ENCODE peak calls at places on chromosomes 2 and 18, in five cellular contexts. B is tibial nerve, S is foreskin fibroblast, W is astrocyte of the spinal cord, J is fibroblast of the aortic adventitia. H is an unnamed sample.

GRCh38 chr2:37325625-37326071 is 1.0 kb upstream of the PRKD3 start:
- DNase-seq in W (no peak), J (no peak), B (no peak), S (no peak), H (no peak)

GRCh38 chr2:64645014-64645418 is 8.7 kb downstream of the SERTAD2 start:
- DNase-seq in S (peak), J (peak), B (peak), W (peak), H (peak)

GRCh38 chr2:19059076-19059475 is 299.3 kb downstream of the OSR1 start:
- DNase-seq in S (no peak), B (no peak), J (no peak), W (no peak), H (no peak)

GRCh38 chr2:75751824-75752468 is 41.2 kb upstream of the GCFC2 start:
- DNase-seq in B (no peak), S (no peak), W (no peak), J (no peak), H (no peak)

GRCh38 chr18:35415511-35416427 is 38.6 kb upstream of the ZNF396 start:
- DNase-seq in S (peak), J (peak), B (no peak), W (peak), H (peak)

GRCh38 chr2:234754126-234754525 is 197.7 kb upstream of the SH3BP4 start:
- DNase-seq in S (no peak), B (no peak), J (peak), W (no peak), H (peak)

GRCh38 chr18:30376515-30376914 is 666.0 kb downstream of the DSC3 start:
- DNase-seq in J (no peak), B (no peak), S (no peak), W (no peak), H (no peak)

GRCh38 chr2:168456526-168457176 is 579 bp downstream of the CERS6 start:
- DNase-seq in B (no peak), W (peak), S (peak), J (no peak), H (peak)

GRCh38 chr2:30282721-30283120 is 51.4 kb downstream of the LBH start:
- DNase-seq in S (no peak), W (no peak), B (no peak), J (no peak), H (no peak)

GRCh38 chr2:95026471-95027368 is 1.2 kb downstream of the MAL start:
- DNase-seq in B (no peak), S (no peak), J (no peak), W (no peak), H (no peak)

GRCh38 chr18:58806826-58807714 is 57.6 kb upstream of the ZNF532 start:
- DNase-seq in W (no peak), S (no peak), B (no peak), J (no peak), H (no peak)

GRCh38 chr18:70621710-70622109 is 332.9 kb downstream of the SOCS6 start:
- DNase-seq in B (no peak), S (no peak), J (no peak), W (no peak), H (no peak)

GRCh38 chr18:70623106-70623505 is 334.3 kb downstream of the SOCS6 start:
- DNase-seq in S (no peak), W (no peak), J (no peak), B (no peak), H (no peak)

GRCh38 chr18:70620837-70621612 is 332.2 kb downstream of the SOCS6 start:
- DNase-seq in W (no peak), J (no peak), S (no peak), B (no peak), H (no peak)
- H3K4me3 ChIP-seq in W (no peak), J (no peak), S (no peak), B (no peak), H (no peak)

GRCh38 chr2:198471291-198471690 is 666.9 kb downstream of the PLCL1 start:
- DNase-seq in W (no peak), J (no peak), B (no peak), S (no peak), H (no peak)
- TF ChIP-seq CTCF in W (no peak), J (no peak), B (no peak), S (no peak), H (no peak)

GRCh38 chr2:7867858-7868257 is 814.0 kb upstream of the ID2 start:
- DNase-seq in S (no peak), W (no peak), J (no peak), B (no peak), H (no peak)
- H3K4me3 ChIP-seq in S (no peak), W (no peak), J (no peak), B (no peak), H (no peak)

DNA sequence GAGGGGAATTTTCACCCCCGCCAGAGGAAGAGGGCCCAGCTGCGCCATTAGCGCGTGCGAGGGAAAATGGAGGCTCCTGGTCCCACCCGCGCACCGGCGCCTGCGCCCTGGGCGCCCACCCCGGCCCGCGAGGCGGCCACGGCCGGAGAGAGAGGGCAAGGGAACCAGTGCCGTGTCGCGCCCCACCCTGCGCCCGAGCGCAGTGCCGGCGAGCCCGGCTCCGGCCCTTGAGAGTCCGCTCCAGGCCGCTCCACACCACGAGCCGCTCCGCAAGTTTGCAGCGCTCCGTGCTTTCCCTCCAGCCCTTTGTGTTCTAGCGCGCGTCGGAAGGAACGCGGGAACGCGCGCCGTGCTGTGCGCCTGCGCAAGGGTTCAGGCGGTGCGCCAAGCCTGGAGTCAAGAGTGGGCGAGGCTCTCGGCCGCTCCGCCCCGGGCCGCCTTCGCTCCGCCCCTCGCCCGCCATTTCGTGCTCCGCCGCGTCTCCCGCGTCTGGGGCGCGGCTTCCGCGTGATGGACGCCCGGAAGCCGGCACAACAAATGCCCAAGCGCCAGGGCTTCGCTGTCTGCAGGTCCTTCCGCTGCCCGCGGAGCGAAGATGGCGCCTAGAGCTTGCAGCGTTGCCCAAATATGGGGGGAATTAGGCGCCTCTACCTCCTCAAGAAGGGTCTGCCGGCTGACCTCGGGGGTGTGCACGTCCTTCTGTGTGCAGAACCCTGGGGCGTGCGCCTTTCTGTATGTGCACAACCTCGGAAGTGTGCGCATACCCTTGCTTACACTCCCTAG is 46.1 kb upstream of the PTMA start:
- DNase-seq in B (peak), S (peak), J (peak), W (peak), H (peak)
- TF ChIP-seq CTCF in B (no peak), S (no peak), J (no peak), W (no peak), H (peak)

GRCh38 chr2:10518470-10519060 is 70.4 kb upstream of the ODC1 start:
- DNase-seq in J (no peak), S (no peak), B (no peak), W (no peak), H (no peak)
- H3K4me3 ChIP-seq in J (no peak), S (no peak), B (no peak), W (no peak), H (no peak)

DNA sequence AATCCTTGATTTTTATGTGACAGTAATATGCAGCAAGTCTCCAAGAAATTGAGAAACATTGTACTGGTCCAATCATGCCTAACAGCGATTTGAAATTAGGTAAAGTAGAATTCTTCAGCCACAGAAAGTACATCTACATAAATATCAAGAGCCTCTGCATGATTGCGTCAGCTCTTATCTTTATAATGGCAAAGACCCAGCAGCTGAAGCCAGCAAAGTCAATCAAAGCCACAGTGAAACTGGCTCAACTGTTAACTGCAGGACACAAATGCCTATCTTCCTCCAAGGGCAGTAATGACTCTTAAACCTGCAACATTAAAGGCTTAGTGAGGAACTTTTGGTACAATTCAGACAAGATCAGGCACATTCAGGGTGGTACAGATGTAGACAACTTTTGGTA is 102.5 kb downstream of the BARD1 start:
- DNase-seq in S (no peak), W (peak), J (peak), B (no peak), H (peak)
- TF ChIP-seq CTCF in S (no peak), W (no peak), J (no peak), B (no peak), H (no peak)

GRCh38 chr2:224982226-224982625 is 60.0 kb downstream of the DOCK10 start:
- DNase-seq in B (no peak), J (peak), W (peak), S (no peak), H (no peak)
- H3K4me3 ChIP-seq in B (peak), J (peak), W (no peak), S (peak), H (no peak)

GRCh38 chr2:240873805-240874714 is 5.4 kb downstream of the AGXT start:
- DNase-seq in S (no peak), B (no peak), J (no peak), W (no peak), H (peak)
- TF ChIP-seq CTCF in S (no peak), B (no peak), J (no peak), W (no peak), H (no peak)

H was measured in IMR-90.